ENCODE peak calls at places on chromosomes 12 and 14, in eight cellular contexts. N is adrenal gland, K is mammary epithelial cell, L is brain microvascular endothelial cell, T is ovary, H is transverse colon, Y is PC-3, V is IMR-90. Z is an unnamed sample.

GRCh38 chr12:84276215-84276614 is 636.4 kb downstream of the SLC6A15 start:
- DNase-seq in N (no peak), K (no peak), L (no peak), T (no peak), H (no peak), Y (no peak), V (peak; percentile 0), Z (no peak)

GRCh38 chr12:95646781-95647184 is 95.5 kb upstream of the USP44 start:
- DNase-seq in N (no peak), K (no peak), L (peak; percentile 77), T (no peak), H (no peak), Y (no peak), V (peak; percentile 84), Z (no peak)

GRCh38 chr12:53103860-53104305 is 597 bp downstream of the SOAT2 start:
- DNase-seq in N (no peak), K (no peak), L (no peak), T (no peak), H (peak; percentile 18), Y (no peak), V (no peak), Z (no peak)

GRCh38 chr14:23071244-23071974 is 14.1 kb upstream of the CDH24 start:
- DNase-seq in N (peak; percentile 93), K (peak; percentile 82), L (peak; percentile 88), T (peak; percentile 83), H (peak; percentile 85), Y (peak; percentile 84), V (peak; percentile 94), Z (peak; percentile 84)

GRCh38 chr14:53156238-53156637 is 3.1 kb upstream of the DDHD1 start:
- DNase-seq in N (no peak), K (no peak), L (no peak), T (no peak), H (no peak), Y (no peak), V (no peak), Z (no peak)

GRCh38 chr14:75437201-75438143 is 9.7 kb downstream of the JDP2 start:
- DNase-seq in N (no peak), K (no peak), L (no peak), T (no peak), H (no peak), Y (no peak), V (no peak), Z (no peak)

GRCh38 chr14:77867476-77867875 is 67.6 kb downstream of the ADCK1 start:
- DNase-seq in N (no peak), K (no peak), L (no peak), T (no peak), H (no peak), Y (no peak), V (no peak), Z (no peak)

GRCh38 chr14:65599375-65599774 is 186.8 kb downstream of the FUT8 start:
- DNase-seq in N (no peak), K (no peak), L (peak; percentile 9), T (no peak), H (no peak), Y (peak; percentile 47), V (peak; percentile 29), Z (no peak)

GRCh38 chr12:101794574-101794973 is 36.2 kb downstream of the GNPTAB start:
- DNase-seq in N (no peak), K (no peak), L (no peak), T (no peak), H (no peak), Y (no peak), V (no peak), Z (no peak)

GRCh38 chr12:2532647-2533435 is 261.9 kb upstream of the FKBP4 start:
- DNase-seq in N (no peak), K (no peak), L (no peak), T (no peak), H (no peak), Y (no peak), V (no peak), Z (no peak)

GRCh38 chr12:55738113-55739024 is 4.6 kb upstream of the GDF11 start:
- DNase-seq in N (peak; percentile 86), K (peak; percentile 70), L (peak; percentile 79), T (peak; percentile 87), H (peak; percentile 84), Y (peak; percentile 98), V (peak; percentile 82), Z (no peak)

GRCh38 chr12:130557876-130558770 is 158.0 kb downstream of the RIMBP2 start:
- DNase-seq in N (no peak), K (no peak), L (no peak), T (no peak), H (peak; percentile 84), Y (no peak), V (no peak), Z (no peak)

GRCh38 chr14:35202195-35202594 is 79.8 kb downstream of the PRORP start:
- DNase-seq in N (no peak), K (no peak), L (no peak), T (no peak), H (no peak), Y (no peak), V (no peak), Z (no peak)

GRCh38 chr12:49909826-49910225 is 6.1 kb upstream of the FAIM2 start:
- DNase-seq in N (peak; percentile 92), K (peak; percentile 74), L (no peak), T (no peak), H (no peak), Y (no peak), V (peak; percentile 69), Z (no peak)

GRCh38 chr12:132986885-132987225 is 688 bp downstream of the ZNF26 start:
- DNase-seq in N (no peak), K (peak; percentile 15), L (peak; percentile 12), T (no peak), H (no peak), Y (peak; percentile 21), V (peak; percentile 27), Z (no peak)

GRCh38 chr14:22482782-22483553 is 106.1 kb downstream of the DAD1 start:
- DNase-seq in N (no peak), K (no peak), L (no peak), T (no peak), H (no peak), Y (no peak), V (no peak), Z (no peak)

DNA sequence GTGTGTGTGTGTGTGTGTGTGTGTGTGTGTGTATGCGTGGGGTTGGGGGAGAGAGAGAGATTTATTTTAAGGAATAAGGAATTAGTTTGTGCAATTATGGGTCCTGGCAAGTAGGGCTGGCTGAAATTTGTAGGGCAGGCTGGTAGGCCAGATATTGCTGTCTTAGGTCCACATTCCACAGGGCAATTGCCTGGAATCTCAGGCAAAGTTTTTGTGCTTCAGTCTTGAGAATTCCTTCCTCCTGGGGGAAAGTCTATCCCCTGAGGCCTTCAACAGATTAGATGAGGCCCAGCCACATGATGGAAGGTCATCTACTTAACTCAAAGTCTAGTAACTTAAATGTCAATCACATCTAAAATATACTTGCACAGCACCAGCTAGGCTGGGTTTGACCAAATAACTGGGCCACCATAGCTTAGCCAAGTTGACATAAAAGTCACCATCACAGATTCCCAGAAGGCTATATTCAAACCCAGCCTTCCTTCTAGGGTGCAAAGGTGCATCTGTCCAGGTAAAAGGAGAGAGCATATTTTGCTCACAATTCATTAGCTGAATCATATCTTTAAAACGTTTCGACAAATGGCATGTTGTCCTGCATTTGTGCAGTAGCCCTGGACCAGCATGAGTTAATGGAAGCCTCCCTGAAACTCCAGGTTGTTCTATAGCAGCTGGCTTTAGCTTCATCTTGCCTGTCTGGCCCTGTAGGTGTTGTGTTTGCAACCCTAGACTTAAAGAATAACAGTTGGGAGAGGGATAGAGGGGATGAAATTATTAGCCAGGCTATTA is 63.1 kb downstream of the C14orf132 start:
- DNase-seq in N (no peak), K (no peak), L (no peak), T (no peak), H (no peak), Y (no peak), V (peak; percentile 59), Z (no peak)
- TF ChIP-seq CTCF in N (no peak), K (no peak), L (no peak), T (no peak), H (no peak), Y (no peak), V (peak; percentile 23), Z (no peak)

DNA sequence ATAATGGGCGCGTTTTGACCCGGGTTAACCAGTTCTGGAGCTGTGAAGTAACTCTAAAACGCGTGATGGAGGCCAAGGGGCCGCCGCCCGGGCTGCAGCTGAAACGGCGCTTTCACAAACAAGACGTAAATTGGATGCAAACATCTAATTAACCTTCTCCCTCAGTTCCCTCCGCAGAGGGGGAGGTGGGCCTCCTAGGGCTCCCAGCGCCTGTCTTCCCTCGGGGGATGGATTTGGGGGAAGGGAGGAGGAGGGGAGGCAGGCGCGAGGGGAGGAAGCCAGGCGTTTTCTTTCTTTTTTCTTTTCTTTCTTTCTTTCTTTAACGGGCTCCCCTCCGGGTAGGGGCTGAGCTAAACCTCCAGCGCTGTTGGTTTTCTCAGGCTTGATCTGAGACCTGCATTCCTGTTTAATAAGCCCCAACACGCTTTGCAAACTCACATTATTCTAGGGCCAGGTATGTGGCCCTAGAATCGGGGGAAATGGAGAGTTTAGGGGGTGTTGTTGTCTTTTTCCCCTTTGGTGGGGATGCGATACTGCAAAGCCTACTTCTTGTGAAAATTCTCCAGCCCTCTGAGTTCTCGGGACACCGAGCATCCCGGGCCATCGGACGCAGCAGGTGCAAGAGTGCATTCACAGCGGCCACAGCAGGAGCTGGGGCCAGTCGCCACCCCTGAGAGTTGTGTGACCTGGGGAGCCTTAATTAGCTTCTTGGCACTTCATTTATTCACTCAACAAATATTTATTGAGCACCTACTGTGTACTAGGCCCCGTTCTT is 43.6 kb upstream of the LHX5 start:
- DNase-seq in N (no peak), K (no peak), L (no peak), T (no peak), H (no peak), Y (no peak), V (no peak), Z (no peak)
- H3K4me3 ChIP-seq in N (no peak overlapping the region), K (no peak overlapping the region), L (no peak overlapping the region), T (no peak overlapping the region), H (no peak overlapping the region), Y (no peak overlapping the region), V (no peak overlapping the region), Z (no peak overlapping the region)

GRCh38 chr14:72519543-72519942 is 374.4 kb downstream of the DPF3 start:
- DNase-seq in N (no peak), K (no peak), L (no peak), T (no peak), H (no peak), Y (no peak), V (no peak), Z (no peak)
- H3K27ac ChIP-seq in N (no peak overlapping the region), K (no peak overlapping the region), L (no peak overlapping the region), T (no peak overlapping the region), H (no peak overlapping the region), Y (no peak overlapping the region), V (no peak overlapping the region), Z (no peak overlapping the region)

GRCh38 chr14:102288139-102288538 is 16.8 kb downstream of the MOK start:
- DNase-seq in N (no peak), K (no peak), L (no peak), T (no peak), H (no peak), Y (no peak), V (no peak), Z (no peak)

GRCh38 chr14:102279688-102280348 is 25.1 kb downstream of the MOK start:
- DNase-seq in N (peak; percentile 38), K (peak; percentile 98), L (peak; percentile 99), T (no peak), H (no peak), Y (peak; percentile 99), V (peak; percentile 100), Z (no peak)

GRCh38 chr14:102282751-102283465 is 22.1 kb downstream of the MOK start:
- DNase-seq in N (no peak), K (no peak), L (no peak), T (no peak), H (no peak), Y (no peak), V (no peak), Z (no peak)

GRCh38 chr14:102280376-102280962 is 24.5 kb downstream of the MOK start:
- DNase-seq in N (no peak), K (peak; percentile 91), L (peak; percentile 98), T (no peak), H (no peak), Y (peak; percentile 95), V (peak; percentile 99), Z (no peak)

GRCh38 chr14:102285106-102285505 is 19.9 kb downstream of the MOK start:
- DNase-seq in N (no peak), K (no peak), L (no peak), T (no peak), H (no peak), Y (no peak), V (no peak), Z (no peak)
- TF ChIP-seq CTCF in N (no peak), K (no peak), L (peak; percentile 32), T (no peak), H (no peak), Y (no peak), V (no peak), Z (no peak)

Z was measured in gastrocnemius medialis.